ENCODE peak calls at places on chromosomes 1 and 21, in five cellular contexts. One of them, this sample, is unnamed.

GRCh38 chr1:85121744-85122143 is 73.4 kb upstream of the MCOLN3 start:
- DNase-seq in GM12878: no peak
- DNase-seq in IMR-90: peak
- DNase-seq in A549: no peak
- DNase-seq in K562: no peak
- DNase-seq in this sample: no peak

GRCh38 chr1:73909043-73909567 is 288.9 kb downstream of the LRRIQ3 start:
- DNase-seq in GM12878: no peak
- DNase-seq in IMR-90: no peak
- DNase-seq in A549: no peak
- DNase-seq in K562: no peak
- DNase-seq in this sample: no peak

GRCh38 chr1:7589774-7590425 is 181.2 kb upstream of the VAMP3 start:
- DNase-seq in GM12878: no peak
- DNase-seq in IMR-90: peak
- DNase-seq in A549: no peak
- DNase-seq in K562: no peak
- DNase-seq in this sample: no peak

GRCh38 chr1:94654031-94654430 is 112.5 kb upstream of the F3 start:
- DNase-seq in GM12878: no peak
- DNase-seq in IMR-90: peak
- DNase-seq in A549: peak
- DNase-seq in K562: no peak
- DNase-seq in this sample: no peak

GRCh38 chr1:212485895-212486590 is 53.3 kb downstream of the NENF start:
- DNase-seq in GM12878: no peak
- DNase-seq in IMR-90: peak
- DNase-seq in A549: peak
- DNase-seq in K562: peak
- DNase-seq in this sample: peak

GRCh38 chr1:222240536-222241181 is 307.2 kb downstream of the HHIPL2 start:
- DNase-seq in GM12878: no peak
- DNase-seq in IMR-90: peak
- DNase-seq in A549: peak
- DNase-seq in K562: no peak
- DNase-seq in this sample: no peak

GRCh38 chr1:202576816-202577215 is 133.4 kb downstream of the SYT2 start:
- DNase-seq in GM12878: no peak
- DNase-seq in IMR-90: peak
- DNase-seq in A549: no peak
- DNase-seq in K562: no peak
- DNase-seq in this sample: no peak

GRCh38 chr1:201585099-201585498 is 46.2 kb downstream of the NAV1 start:
- DNase-seq in GM12878: no peak
- DNase-seq in IMR-90: peak
- DNase-seq in A549: no peak
- DNase-seq in K562: peak
- DNase-seq in this sample: no peak

GRCh38 chr1:36570478-36571060 is 87.9 kb upstream of the CSF3R start:
- DNase-seq in GM12878: no peak
- DNase-seq in IMR-90: no peak
- DNase-seq in A549: no peak
- DNase-seq in K562: no peak
- DNase-seq in this sample: no peak

GRCh38 chr1:162145280-162145965 is 75.9 kb downstream of the NOS1AP start:
- DNase-seq in GM12878: no peak
- DNase-seq in IMR-90: no peak
- DNase-seq in A549: no peak
- DNase-seq in K562: no peak
- DNase-seq in this sample: no peak

GRCh38 chr21:33437140-33437539 is 33.9 kb downstream of the IFNGR2 start:
- DNase-seq in GM12878: no peak
- DNase-seq in IMR-90: no peak
- DNase-seq in A549: no peak
- DNase-seq in K562: no peak
- DNase-seq in this sample: no peak

GRCh38 chr1:210072129-210072528 is 134.1 kb downstream of the SYT14 start:
- DNase-seq in GM12878: no peak
- DNase-seq in IMR-90: no peak
- DNase-seq in A549: no peak
- DNase-seq in K562: no peak
- DNase-seq in this sample: peak
- TF ChIP-seq SMC3 in GM12878: no peak
- TF ChIP-seq SMC3 in IMR-90: no peak
- TF ChIP-seq SMC3 in A549: no peak
- TF ChIP-seq SMC3 in K562: no peak
- TF ChIP-seq SMC3 in this sample: no peak

DNA sequence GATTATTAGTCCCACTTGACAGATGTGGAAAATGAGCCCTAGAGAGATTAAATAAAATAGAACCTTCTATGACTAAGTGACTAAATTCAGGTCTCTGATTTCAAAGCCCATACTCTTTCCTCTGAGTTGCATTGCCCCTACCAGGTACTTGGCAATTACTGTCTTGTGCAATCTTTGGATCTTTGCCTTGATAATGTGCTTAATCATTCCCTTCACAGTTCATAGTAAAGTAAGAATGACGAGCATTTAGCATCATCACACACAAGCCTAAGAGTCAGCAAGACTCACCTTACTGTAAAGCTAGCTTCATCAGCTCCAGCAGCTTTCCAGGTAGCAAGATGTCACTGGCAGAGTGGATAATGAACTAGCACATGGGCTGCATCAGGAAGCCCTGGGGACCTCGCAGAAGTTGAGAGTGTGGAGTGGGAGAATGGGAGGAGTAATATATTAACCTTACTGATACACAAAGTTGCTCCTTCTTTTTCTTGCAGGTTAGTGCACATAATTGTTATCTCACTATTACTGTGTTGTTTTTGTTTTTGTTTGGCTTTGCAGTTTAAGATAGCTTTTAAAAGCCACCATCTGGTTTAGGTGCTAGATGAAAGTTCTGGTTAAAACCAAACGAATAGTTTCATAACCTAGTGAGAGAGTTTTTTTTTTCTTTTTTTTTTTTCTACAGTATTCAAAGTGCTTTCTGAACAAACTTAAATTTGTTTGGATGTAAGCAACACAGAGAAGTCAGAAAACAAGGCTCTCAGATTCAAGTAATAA is 71.8 kb downstream of the PBX1 start:
- DNase-seq in GM12878: no peak
- DNase-seq in IMR-90: no peak
- DNase-seq in A549: peak
- DNase-seq in K562: no peak
- DNase-seq in this sample: no peak
- TF ChIP-seq RCOR1 in GM12878: no peak
- TF ChIP-seq RCOR1 in IMR-90: no peak
- TF ChIP-seq RCOR1 in A549: no peak
- TF ChIP-seq RCOR1 in K562: no peak
- TF ChIP-seq RCOR1 in this sample: no peak

GRCh38 chr1:90262286-90262685 is 267.4 kb downstream of the ZNF326 start:
- DNase-seq in GM12878: no peak
- DNase-seq in IMR-90: no peak
- DNase-seq in A549: no peak
- DNase-seq in K562: no peak
- DNase-seq in this sample: no peak
- TF ChIP-seq SMC3 in GM12878: no peak
- TF ChIP-seq SMC3 in IMR-90: no peak
- TF ChIP-seq SMC3 in A549: no peak
- TF ChIP-seq SMC3 in K562: no peak
- TF ChIP-seq SMC3 in this sample: no peak

GRCh38 chr1:22868331-22868730 is 104.3 kb downstream of the LACTBL1 start:
- DNase-seq in GM12878: no peak
- DNase-seq in IMR-90: peak
- DNase-seq in A549: no peak
- DNase-seq in K562: no peak
- DNase-seq in this sample: no peak
- TF ChIP-seq RCOR1 in GM12878: no peak
- TF ChIP-seq RCOR1 in IMR-90: no peak
- TF ChIP-seq RCOR1 in A549: no peak
- TF ChIP-seq RCOR1 in K562: no peak
- TF ChIP-seq RCOR1 in this sample: no peak

GRCh38 chr1:125118147-125118993 is 3933.6 kb downstream of the SRGAP2C start:
- DNase-seq in GM12878: no peak
- DNase-seq in IMR-90: no peak
- DNase-seq in A549: no peak
- DNase-seq in K562: no peak
- DNase-seq in this sample: no peak
- TF ChIP-seq SMC3 in GM12878: no peak
- TF ChIP-seq SMC3 in IMR-90: no peak
- TF ChIP-seq SMC3 in A549: no peak
- TF ChIP-seq SMC3 in K562: no peak
- TF ChIP-seq SMC3 in this sample: no peak

GRCh38 chr1:6082430-6082971 is 36.8 kb downstream of the KCNAB2 start:
- DNase-seq in GM12878: no peak
- DNase-seq in IMR-90: no peak
- DNase-seq in A549: no peak
- DNase-seq in K562: peak
- DNase-seq in this sample: peak

GRCh38 chr1:6080469-6080868 is 34.8 kb downstream of the KCNAB2 start:
- DNase-seq in GM12878: no peak
- DNase-seq in IMR-90: no peak
- DNase-seq in A549: peak
- DNase-seq in K562: no peak
- DNase-seq in this sample: peak

GRCh38 chr1:6083385-6083784 is 37.7 kb downstream of the KCNAB2 start:
- DNase-seq in GM12878: no peak
- DNase-seq in IMR-90: no peak
- DNase-seq in A549: no peak
- DNase-seq in K562: no peak
- DNase-seq in this sample: no peak

GRCh38 chr1:6083801-6084467 is 38.2 kb downstream of the KCNAB2 start:
- DNase-seq in GM12878: no peak
- DNase-seq in IMR-90: peak
- DNase-seq in A549: no peak
- DNase-seq in K562: no peak
- DNase-seq in this sample: no peak

DNA sequence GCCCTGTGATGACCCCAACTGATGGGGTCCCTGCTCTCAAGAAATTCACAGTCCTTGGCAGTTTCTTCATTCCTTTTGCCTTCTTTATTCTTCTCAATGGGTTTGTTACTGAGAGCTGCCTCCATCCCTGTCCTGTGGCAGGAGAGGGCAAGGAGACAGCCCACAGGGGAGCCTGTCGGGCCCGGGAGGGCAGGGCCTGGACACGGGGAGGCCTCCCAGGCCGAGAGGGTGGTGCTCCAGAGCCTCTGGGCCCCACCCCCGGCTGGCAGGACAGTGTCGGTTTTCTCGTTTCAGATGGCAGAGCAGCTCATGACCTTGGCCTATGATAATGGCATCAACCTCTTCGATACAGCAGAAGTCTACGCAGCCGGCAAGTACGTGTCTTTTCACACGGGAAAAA is 36.2 kb downstream of the KCNAB2 start:
- DNase-seq in GM12878: no peak
- DNase-seq in IMR-90: no peak
- DNase-seq in A549: no peak
- DNase-seq in K562: no peak
- DNase-seq in this sample: no peak
- TF ChIP-seq RCOR1 in GM12878: no peak
- TF ChIP-seq RCOR1 in IMR-90: no peak
- TF ChIP-seq RCOR1 in A549: no peak
- TF ChIP-seq RCOR1 in K562: no peak
- TF ChIP-seq RCOR1 in this sample: no peak

DNA sequence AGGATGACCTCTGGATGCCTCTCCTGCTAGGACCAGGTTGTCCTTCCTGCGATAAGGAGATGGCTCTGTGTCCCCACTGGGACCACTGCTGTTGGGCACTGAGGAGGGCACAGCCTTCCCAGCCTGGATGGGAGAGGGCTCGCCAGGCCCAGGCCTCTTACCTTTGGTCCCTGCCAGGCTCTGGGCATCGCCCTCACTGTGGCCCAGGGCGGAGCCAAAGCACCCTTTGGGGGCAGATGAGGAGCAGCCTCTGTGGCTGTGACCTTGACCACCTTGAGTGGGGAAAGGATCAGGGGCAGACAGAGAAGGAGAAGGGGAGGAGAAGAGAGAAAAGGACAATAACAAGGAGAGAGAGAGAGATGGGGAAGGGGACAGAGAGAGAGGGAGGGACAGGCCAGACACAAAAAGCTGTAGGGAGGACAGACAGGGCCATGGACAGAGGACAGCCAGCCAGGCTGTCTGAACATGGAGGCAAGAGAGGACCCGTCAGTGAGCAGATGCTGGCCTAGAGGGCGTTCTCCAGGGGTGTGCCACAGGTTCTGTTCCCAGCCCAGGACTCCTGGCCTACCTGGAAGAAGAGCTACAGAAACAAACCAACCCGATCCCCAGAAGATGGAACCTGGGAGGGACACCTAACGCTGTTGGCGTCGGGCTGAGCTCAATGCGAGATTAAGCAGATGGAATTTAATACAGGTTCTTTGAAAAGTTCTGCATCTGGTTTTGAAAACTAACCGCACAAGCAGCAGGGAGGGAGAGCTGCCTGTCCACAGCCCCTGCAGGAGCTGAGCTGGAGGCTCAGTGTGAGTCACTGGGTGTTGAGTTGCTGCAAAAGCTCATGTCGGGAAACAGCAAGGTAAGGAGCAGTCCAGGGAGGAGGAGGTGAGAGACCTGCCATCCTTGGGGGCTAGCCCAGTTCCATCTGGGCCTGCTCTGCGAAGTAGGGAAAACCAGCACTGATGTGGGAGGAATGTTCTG is 262.1 kb downstream of the PTPRU start:
- DNase-seq in GM12878: no peak
- DNase-seq in IMR-90: peak
- DNase-seq in A549: no peak
- DNase-seq in K562: no peak
- DNase-seq in this sample: no peak
- TF ChIP-seq SMC3 in GM12878: no peak
- TF ChIP-seq SMC3 in IMR-90: no peak
- TF ChIP-seq SMC3 in A549: no peak
- TF ChIP-seq SMC3 in K562: no peak
- TF ChIP-seq SMC3 in this sample: no peak

DNA sequence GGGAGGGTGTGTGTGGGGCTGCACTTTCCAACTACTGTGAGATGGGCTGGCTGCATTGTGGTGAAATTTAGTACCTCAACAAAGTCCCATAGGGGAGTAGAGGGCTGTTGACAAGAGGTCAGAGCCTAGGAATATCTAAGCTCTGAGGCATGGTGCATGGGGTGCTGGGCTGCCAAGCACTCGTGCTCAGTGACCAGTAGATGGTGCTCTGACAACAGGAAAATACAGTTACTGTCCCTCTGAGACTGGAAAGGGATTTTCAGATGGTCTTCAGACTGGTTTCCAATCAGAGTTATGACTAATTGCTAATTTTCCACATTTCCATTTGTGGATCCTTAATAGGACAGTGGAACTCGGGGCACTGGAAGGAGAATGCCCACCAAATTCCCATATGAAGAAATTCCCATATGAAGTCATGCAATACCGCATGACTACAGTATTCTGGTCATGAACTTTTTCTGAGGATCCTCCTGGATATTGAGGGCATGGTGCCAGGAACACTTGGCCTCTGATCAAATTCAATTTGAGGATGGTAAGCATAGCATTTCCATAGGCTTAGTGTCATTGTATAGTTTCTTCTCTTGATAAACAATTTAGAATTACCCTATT is 4.1 kb upstream of the CACNA1E start:
- DNase-seq in GM12878: peak
- DNase-seq in IMR-90: peak
- DNase-seq in A549: peak
- DNase-seq in K562: peak
- DNase-seq in this sample: peak
- TF ChIP-seq RCOR1 in GM12878: no peak
- TF ChIP-seq RCOR1 in IMR-90: no peak
- TF ChIP-seq RCOR1 in A549: no peak
- TF ChIP-seq RCOR1 in K562: no peak
- TF ChIP-seq RCOR1 in this sample: no peak

This sample was measured in SK-N-SH.